ENCODE peak calls at places on chromosome 7, in four cellular contexts. X is HL-60, Y is K562, P is GM12878. O is an unnamed sample.

GRCh38 chr7:12111461-12112405 is 99.4 kb upstream of the TMEM106B start:
- DNase-seq in Y (no peak), P (no peak), X (no peak), O (no peak)

GRCh38 chr7:133354546-133355324 is 101.9 kb downstream of the EXOC4 start:
- DNase-seq in Y (no peak), X (no peak), P (no peak), O (no peak)

GRCh38 chr7:157309990-157310668 is 26.7 kb upstream of the DNAJB6 start:
- DNase-seq in P (no peak), Y (no peak), X (no peak), O (no peak)

GRCh38 chr7:93327006-93327633 is 95.0 kb downstream of the VPS50 start:
- DNase-seq in X (no peak), Y (no peak), P (no peak), O (no peak)

GRCh38 chr7:34281260-34281659 is 375.9 kb downstream of the BMPER start:
- DNase-seq in Y (peak; percentile 1), P (no peak), X (no peak), O (no peak)

GRCh38 chr7:127413962-127414361 is 21.5 kb upstream of the ZNF800 start:
- DNase-seq in Y (no peak), X (no peak), P (no peak), O (no peak)

GRCh38 chr7:94907420-94908203 is at the start of gene PPP1R9A:
- DNase-seq in X (no peak), Y (no peak), P (no peak), O (peak; percentile 25)

GRCh38 chr7:75617634-75618234 is 121.0 kb downstream of the HIP1 start:
- DNase-seq in P (peak; percentile 40), X (peak; percentile 100), Y (no peak), O (no peak)

GRCh38 chr7:98996162-98996552 is 117.8 kb downstream of the TRRAP start:
- DNase-seq in Y (no peak), X (no peak), P (peak; percentile 65), O (peak; percentile 57)

GRCh38 chr7:118974836-118975235 is 750.3 kb downstream of the ANKRD7 start:
- DNase-seq in Y (no peak), P (no peak), X (no peak), O (no peak)

GRCh38 chr7:118969370-118969769 is 744.9 kb downstream of the ANKRD7 start:
- DNase-seq in X (no peak), P (no peak), Y (no peak), O (no peak)
- TF ChIP-seq SPI1 in X (no peak), P (no peak), Y (no peak), O (no peak)

GRCh38 chr7:91942312-91942711 is 1.6 kb downstream of the AKAP9 start:
- DNase-seq in X (peak; percentile 7), P (no peak), Y (peak; percentile 40), O (no peak)
- TF ChIP-seq SPI1 in X (no peak), P (no peak), Y (no peak), O (no peak)

DNA sequence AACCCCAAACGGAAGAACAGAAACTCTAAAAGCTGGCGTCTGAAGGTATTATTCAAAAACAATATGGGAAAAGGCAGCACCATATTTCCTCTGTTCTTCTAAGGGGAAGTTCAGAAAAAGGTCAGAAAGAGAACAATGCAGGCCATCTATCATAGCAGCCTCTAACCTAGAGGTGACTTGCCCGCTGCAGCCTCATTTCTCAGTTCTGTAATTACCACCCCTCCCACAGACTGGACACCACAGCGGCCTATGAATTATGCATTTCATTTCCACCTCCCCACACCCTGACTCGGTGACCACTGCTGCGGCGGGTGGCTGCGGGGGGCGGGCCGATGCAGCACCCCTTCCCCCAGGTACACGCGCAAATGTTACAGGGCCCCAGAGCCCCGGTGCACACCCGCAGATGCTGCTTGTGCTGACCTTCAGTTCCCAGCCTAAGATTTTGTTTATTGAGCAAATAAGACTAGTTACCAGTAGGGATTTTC is 125.5 kb downstream of the CLEC2L start:
- DNase-seq in X (peak; percentile 39), P (peak; percentile 69), Y (no peak), O (peak; percentile 42)
- TF ChIP-seq SPI1 in X (peak; percentile 1), P (peak; percentile 90), Y (no peak), O (peak; percentile 85)

GRCh38 chr7:42338231-42339222 is 101.5 kb upstream of the GLI3 start:
- DNase-seq in P (no peak), Y (no peak), X (no peak), O (no peak)
- TF ChIP-seq SPI1 in P (no peak), Y (no peak), X (no peak), O (no peak)

GRCh38 chr7:105353752-105354328 is 34.9 kb downstream of the SRPK2 start:
- DNase-seq in P (no peak), Y (peak; percentile 85), X (peak; percentile 81), O (no peak)
- TF ChIP-seq SPI1 in P (no peak), Y (no peak), X (no peak), O (no peak)

GRCh38 chr7:150668472-150668911 is 17.0 kb upstream of the GIMAP2 start:
- DNase-seq in P (peak; percentile 99), X (no peak), Y (no peak), O (no peak)
- TF ChIP-seq SPI1 in P (peak; percentile 23), X (no peak), Y (no peak), O (peak; percentile 49)

DNA sequence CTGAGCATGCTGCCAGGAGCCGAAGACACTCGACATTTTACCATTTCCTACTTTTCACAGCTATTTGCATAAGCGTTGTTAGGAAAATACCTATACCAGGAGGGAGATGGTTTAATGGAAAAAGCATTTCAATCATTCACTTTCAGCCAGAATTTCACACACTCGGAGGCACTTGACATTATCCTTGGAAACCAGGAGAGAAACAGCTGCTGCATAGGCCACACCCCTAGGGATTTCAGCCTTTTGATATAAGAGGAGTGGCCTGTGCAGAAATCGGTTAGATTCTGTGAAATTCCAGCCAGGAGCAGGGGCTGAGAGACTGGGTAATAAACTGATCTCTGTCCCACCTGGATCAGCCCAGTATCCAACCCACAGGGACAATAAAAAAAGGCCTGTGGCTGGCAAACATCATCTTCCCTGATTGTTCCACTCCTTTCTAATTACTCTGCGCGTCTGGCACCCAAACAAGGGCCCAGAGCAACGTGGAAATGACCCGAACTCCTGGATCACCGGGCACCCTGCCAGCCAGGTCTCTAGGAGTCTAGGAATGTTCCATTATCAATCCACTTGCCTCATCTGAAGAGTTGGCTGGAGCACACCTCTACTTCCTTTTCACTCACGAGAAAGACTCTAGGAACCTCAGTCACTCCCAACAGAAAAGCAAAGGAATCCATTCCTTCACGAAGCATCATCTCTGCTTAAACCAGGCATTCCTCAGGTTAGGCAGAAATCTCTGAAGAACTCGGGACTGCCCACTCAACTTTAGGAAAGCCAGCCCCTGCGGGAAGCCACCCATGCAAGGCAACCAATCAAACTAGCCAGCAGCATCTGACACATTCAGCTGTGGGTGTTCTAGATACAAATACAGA is 37.9 kb downstream of the ATXN7L1 start:
- DNase-seq in P (no peak), Y (no peak), X (no peak), O (no peak)
- TF ChIP-seq SPI1 in P (no peak), Y (no peak), X (no peak), O (no peak)